ENCODE peak calls at places on chromosome 3, in four cellular contexts. L is WTC11, I is H1, Z is SK-N-SH. T is an unnamed sample.
A peak's percentile ranks its signal among the peaks of the same experiment; 100 is the strongest.

GRCh38 chr3:64179860-64180259 is 45.4 kb downstream of the PRICKLE2 start:
- DNase-seq in L (no peak), I (no peak), Z (no peak), T (no peak)

GRCh38 chr3:121720163-121720562 is 29.4 kb downstream of the GOLGB1 start:
- DNase-seq in I (no peak), Z (no peak), L (no peak), T (no peak)

GRCh38 chr3:46947981-46948791 is 28.4 kb downstream of the CCDC12 start:
- DNase-seq in Z (peak; percentile 53), L (no peak), I (no peak), T (peak; percentile 79)

GRCh38 chr3:183503738-183504137 is 51.8 kb downstream of the KLHL6 start:
- DNase-seq in I (no peak), L (no peak), Z (peak; percentile 33), T (no peak)

GRCh38 chr3:101518421-101518871 is 5.4 kb upstream of the SENP7 start:
- DNase-seq in I (no peak), L (no peak), Z (no peak), T (no peak)

GRCh38 chr3:65166531-65166930 is 478.7 kb upstream of the ADAMTS9 start:
- DNase-seq in I (no peak), L (no peak), Z (no peak), T (no peak)

GRCh38 chr3:194123735-194124134 is 12.2 kb upstream of the HES1 start:
- DNase-seq in Z (no peak), I (no peak), L (no peak), T (no peak)

GRCh38 chr3:71304684-71305083 is 278.8 kb downstream of the FOXP1 start:
- DNase-seq in I (no peak), L (no peak), Z (no peak), T (no peak)

GRCh38 chr3:11187678-11188077 is 33.4 kb downstream of the HRH1 start:
- DNase-seq in L (no peak), Z (no peak), I (no peak), T (no peak)

GRCh38 chr3:34131091-34131490 is 332.7 kb downstream of the PDCD6IP start:
- DNase-seq in L (no peak), Z (no peak), I (no peak), T (no peak)

GRCh38 chr3:141294300-141294699 is 62.7 kb downstream of the PXYLP1 start:
- DNase-seq in I (no peak), Z (no peak), L (no peak), T (no peak)

GRCh38 chr3:7309707-7310106 is 448.8 kb downstream of the GRM7 start:
- DNase-seq in I (no peak), L (no peak), Z (no peak), T (no peak)

GRCh38 chr3:163561151-163561550 is 1517.1 kb downstream of the SI start:
- DNase-seq in Z (no peak), L (no peak), I (no peak), T (no peak)

GRCh38 chr3:188385295-188385694 is 231.3 kb downstream of the LPP start:
- DNase-seq in I (no peak), L (no peak), Z (no peak), T (no peak)

GRCh38 chr3:196947860-196948441 is 5.6 kb upstream of the NCBP2 start:
- DNase-seq in I (no peak), Z (no peak), L (no peak), T (no peak)

GRCh38 chr3:61847784-61848462 is 286.6 kb downstream of the PTPRG start:
- DNase-seq in L (no peak), I (no peak), Z (no peak), T (no peak)

GRCh38 chr3:177981576-177981975 is 554.7 kb upstream of the KCNMB2 start:
- DNase-seq in L (no peak), I (no peak), Z (no peak), T (no peak)

GRCh38 chr3:187679638-187680396 is 9.6 kb upstream of the SST start:
- DNase-seq in Z (peak; percentile 65), L (peak; percentile 92), I (peak; percentile 96), T (peak; percentile 82)

GRCh38 chr3:45688882-45689786 is at the start of gene SACM1L:
- DNase-seq in Z (peak; percentile 91), I (peak; percentile 98), L (peak; percentile 97), T (peak; percentile 100)

GRCh38 chr3:45690331-45691035 is 1.3 kb downstream of the SACM1L start:
- DNase-seq in I (no peak), Z (peak; percentile 67), L (no peak), T (no peak)

GRCh38 chr3:45689787-45690145 is 570 bp downstream of the SACM1L start:
- DNase-seq in L (no peak), I (no peak), Z (no peak), T (no peak)

GRCh38 chr3:45693941-45694521 is 4.8 kb downstream of the SACM1L start:
- DNase-seq in I (no peak), L (no peak), Z (peak; percentile 34), T (peak; percentile 27)

DNA sequence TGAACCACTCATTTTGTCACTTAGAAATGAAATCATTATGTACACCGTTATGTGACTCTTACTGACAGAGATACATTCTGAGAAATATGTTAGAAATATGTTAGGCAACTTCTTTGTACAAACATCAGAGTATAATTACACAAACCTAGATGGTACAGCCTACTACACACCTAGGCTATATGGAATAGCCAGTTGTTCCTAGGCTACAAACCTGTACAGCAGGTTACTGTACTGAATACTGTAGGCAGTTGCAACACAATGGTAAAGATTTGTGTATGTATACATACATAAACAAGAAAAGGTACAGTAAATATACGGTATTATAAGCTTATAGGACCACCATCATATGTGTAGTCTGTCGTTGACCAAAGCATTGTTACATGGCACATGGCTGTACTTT is 3.7 kb downstream of the SACM1L start:
- DNase-seq in L (no peak), Z (no peak), I (no peak), T (no peak)
- TF ChIP-seq TEAD4 in L (no peak), Z (no peak), I (no peak), T (no peak)

GRCh38 chr3:51390600-51391074 is 448 bp upstream of the RBM15B start:
- DNase-seq in I (no peak), L (no peak), Z (no peak), T (no peak)

GRCh38 chr3:51391075-51391565 is at the start of gene RBM15B:
- DNase-seq in Z (peak; percentile 98), L (peak; percentile 98), I (peak; percentile 98), T (peak; percentile 83)

GRCh38 chr3:51393096-51393495 is 2.0 kb downstream of the RBM15B start:
- DNase-seq in I (no peak), Z (no peak), L (no peak), T (no peak)

GRCh38 chr3:51392301-51393095 is 1.4 kb downstream of the RBM15B start:
- DNase-seq in Z (no peak), I (no peak), L (no peak), T (peak; percentile 14)

DNA sequence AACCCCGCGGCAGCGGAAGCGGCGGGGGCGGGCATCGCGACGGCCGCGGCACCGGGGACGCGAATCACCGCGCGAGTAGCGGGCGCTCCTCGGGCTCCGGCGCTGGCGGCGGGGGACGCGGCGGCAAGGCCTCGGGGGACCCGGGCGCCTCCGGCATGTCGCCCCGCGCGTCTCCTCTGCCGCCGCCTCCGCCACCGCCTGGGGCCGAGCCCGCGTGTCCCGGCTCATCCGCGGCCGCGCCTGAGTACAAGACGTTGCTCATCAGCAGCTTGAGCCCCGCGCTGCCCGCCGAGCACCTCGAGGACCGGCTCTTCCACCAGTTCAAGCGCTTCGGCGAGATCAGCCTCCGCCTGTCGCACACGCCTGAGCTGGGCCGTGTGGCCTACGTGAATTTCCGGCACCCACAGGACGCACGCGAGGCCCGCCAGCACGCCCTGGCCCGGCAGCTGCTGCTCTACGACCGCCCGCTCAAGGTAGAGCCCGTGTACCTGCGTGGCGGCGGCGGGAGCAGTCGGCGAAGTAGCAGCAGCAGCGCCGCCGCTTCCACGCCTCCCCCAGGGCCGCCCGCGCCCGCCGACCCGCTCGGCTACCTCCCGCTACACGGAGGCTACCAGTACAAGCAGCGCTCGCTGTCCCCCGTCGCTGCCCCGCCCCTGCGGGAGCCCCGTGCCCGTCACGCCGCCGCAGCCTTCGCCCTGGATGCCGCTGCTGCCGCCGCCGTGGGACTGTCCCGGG is 648 bp downstream of the RBM15B start:
- DNase-seq in Z (peak; percentile 65), L (peak; percentile 41), I (peak; percentile 69), T (peak; percentile 52)
- TF ChIP-seq TEAD4 in Z (no peak), L (no peak), I (no peak), T (no peak)

DNA sequence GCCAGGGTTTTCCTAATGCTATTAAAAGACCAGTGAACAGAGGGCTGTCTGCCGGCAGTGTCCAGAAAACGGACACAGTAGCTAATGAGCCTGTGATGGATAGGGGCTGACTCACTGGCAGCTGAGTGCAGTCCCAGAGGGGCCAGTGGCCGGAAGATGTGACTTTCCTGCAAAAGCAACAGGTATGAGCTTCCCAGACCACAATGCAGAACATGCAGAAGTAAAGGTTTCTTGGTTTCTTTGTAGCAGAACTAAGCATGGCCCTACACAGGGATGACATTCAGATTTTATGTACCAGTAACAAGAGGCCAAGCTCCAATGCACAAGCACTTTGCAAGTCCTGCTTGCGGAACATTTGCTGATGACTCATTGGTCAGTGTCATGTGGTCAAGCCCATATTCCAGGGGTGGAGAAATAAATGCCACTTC is 263.1 kb downstream of the ABHD5 start:
- DNase-seq in Z (no peak), L (no peak), I (no peak), T (no peak)
- TF ChIP-seq TEAD4 in Z (no peak), L (no peak), I (no peak), T (no peak)

GRCh38 chr3:149199474-149199873 is 22.2 kb downstream of the CP start:
- DNase-seq in I (no peak), L (no peak), Z (no peak), T (no peak)
- TF ChIP-seq TEAD4 in I (no peak), L (no peak), Z (no peak), T (no peak)

GRCh38 chr3:15108082-15108545 is 9.2 kb upstream of the RBSN start:
- DNase-seq in Z (peak; percentile 86), I (peak; percentile 91), L (peak; percentile 85), T (peak; percentile 92)
- TF ChIP-seq TEAD4 in Z (no peak), I (no peak), L (no peak), T (no peak)

DNA sequence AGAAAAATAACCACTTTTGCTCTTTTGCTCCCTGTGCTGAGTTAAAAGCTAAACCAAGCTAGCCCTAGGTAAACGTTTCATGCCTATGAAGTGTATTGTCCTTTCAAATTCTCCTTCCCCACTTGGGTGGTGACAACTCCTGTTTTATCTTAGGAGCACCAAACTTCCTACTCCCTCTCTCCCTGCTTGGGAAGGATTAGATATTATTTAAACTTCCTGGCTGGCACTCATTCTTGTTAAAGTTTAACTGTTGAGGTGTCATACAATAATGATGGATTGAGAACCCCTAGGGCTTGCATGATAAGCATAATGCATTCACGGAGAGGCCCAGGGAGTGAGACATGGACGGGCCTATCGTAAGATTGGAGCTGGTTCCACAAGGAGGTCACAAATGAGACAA is 29.5 kb downstream of the B4GALT4 start:
- DNase-seq in L (no peak), I (no peak), Z (no peak), T (peak; percentile 7)
- TF ChIP-seq TEAD4 in L (no peak), I (no peak), Z (no peak), T (no peak)

GRCh38 chr3:158443632-158444031 is 127.4 kb upstream of the MLF1 start:
- DNase-seq in Z (no peak), I (no peak), L (no peak), T (no peak)
- TF ChIP-seq TEAD4 in Z (no peak), I (no peak), L (no peak), T (no peak)